ENCODE peak calls at places on chromosomes 11 and 22, in ten cellular contexts. X is heart right ventricle; C is tibial artery; H is GM23338; N is CD8-positive, alpha-beta memory T cell; F is neural progenitor cell; A is effector memory CD4-positive, alpha-beta T cell; I is small intestine; W is adrenal gland; G is right cardiac atrium. V is an unnamed sample.

GRCh38 chr11:63764712-63765631 is 3.6 kb downstream of the ZFTA start:
- DNase-seq in X (peak; percentile 6), C (no peak), H (peak; percentile 68), N (no peak), F (peak; percentile 26), A (no peak), I (peak; percentile 56), W (peak; percentile 55), G (peak; percentile 71), V (no peak)

GRCh38 chr11:19367051-19367709 is 126.4 kb upstream of the E2F8 start:
- DNase-seq in X (no peak), C (peak; percentile 81), H (no peak), N (no peak), F (no peak), A (no peak), I (no peak), W (no peak), G (no peak), V (peak; percentile 69)

GRCh38 chr11:2212411-2213251 is 41.0 kb upstream of the TH start:
- DNase-seq in X (peak; percentile 2), C (no peak), H (no peak), N (no peak), F (no peak), A (no peak), I (no peak), W (no peak), G (peak; percentile 46), V (peak; percentile 47)

GRCh38 chr11:77883775-77884174 is 62.8 kb downstream of the AAMDC start:
- DNase-seq in X (no peak), C (no peak), H (no peak), N (no peak), F (no peak), A (no peak), I (no peak), W (no peak), G (no peak), V (no peak)

GRCh38 chr11:46242961-46243795 is 34.3 kb upstream of the CREB3L1 start:
- DNase-seq in X (peak; percentile 94), C (peak; percentile 94), H (peak; percentile 96), N (peak; percentile 81), F (peak; percentile 97), A (peak; percentile 74), I (peak; percentile 93), W (peak; percentile 94), G (peak; percentile 98), V (peak; percentile 95)

GRCh38 chr11:32154275-32154674 is 63.4 kb downstream of the RCN1 start:
- DNase-seq in X (no peak), C (no peak), H (peak; percentile 14), N (no peak), F (no peak), A (no peak), I (no peak), W (no peak), G (no peak), V (no peak)

GRCh38 chr22:50739279-50739691 is 1.3 kb downstream of the ACR start:
- DNase-seq in X (no peak), C (no peak), H (no peak), N (no peak), F (no peak), A (no peak), I (no peak), W (no peak), G (peak; percentile 36), V (no peak)

GRCh38 chr11:75826463-75827220 is 11.6 kb downstream of the UVRAG start:
- DNase-seq in X (peak; percentile 29), C (no peak), H (peak; percentile 47), N (no peak), F (peak; percentile 25), A (no peak), I (no peak), W (no peak), G (no peak), V (no peak)

GRCh38 chr11:1917523-1918435 is 1.7 kb upstream of the TNNT3 start:
- DNase-seq in X (no peak), C (no peak), H (peak; percentile 59), N (no peak), F (peak; percentile 42), A (no peak), I (no peak), W (peak; percentile 67), G (peak; percentile 72), V (no peak)

GRCh38 chr11:117221775-117222517 is 9.9 kb downstream of the PCSK7 start:
- DNase-seq in X (peak; percentile 71), C (peak; percentile 88), H (no peak), N (no peak), F (no peak), A (no peak), I (peak; percentile 71), W (no peak), G (peak; percentile 88), V (no peak)

DNA sequence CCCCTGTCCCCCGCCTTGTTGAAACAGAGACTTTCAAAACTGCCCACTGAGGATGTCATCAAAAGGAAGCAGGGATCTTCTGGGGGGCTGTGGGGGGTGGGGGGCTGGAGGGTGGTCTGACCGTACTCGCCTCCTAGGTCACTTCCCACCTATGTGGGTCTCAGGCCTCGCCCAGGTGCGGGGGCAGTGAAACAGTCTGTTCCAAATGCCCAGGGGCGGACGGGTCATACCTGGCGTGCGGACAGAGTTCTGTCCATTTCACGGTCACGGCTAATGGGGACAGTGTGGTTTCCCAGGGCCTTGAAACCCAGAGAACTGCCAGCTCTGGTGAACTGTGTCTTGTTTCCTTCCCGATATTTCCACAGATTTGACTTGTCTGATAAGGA is 27.2 kb downstream of the ANO1 start:
- DNase-seq in X (no peak), C (no peak), H (no peak), N (no peak), F (no peak), A (no peak), I (no peak), W (no peak), G (no peak), V (no peak)
- H3K4me1 ChIP-seq in X (peaks cover 3% of the 10 kb centered on the region), C (peaks cover 43% of the 10 kb centered on the region), H (no peaks in the 10 kb centered on the region), N (no peaks in the 10 kb centered on the region), F (peaks cover 44% of the 10 kb centered on the region), A (no peaks in the 10 kb centered on the region), I (no peaks in the 10 kb centered on the region), W (no peaks in the 10 kb centered on the region), G (no peaks in the 10 kb centered on the region), V (peaks cover 20% of the 10 kb centered on the region)

DNA sequence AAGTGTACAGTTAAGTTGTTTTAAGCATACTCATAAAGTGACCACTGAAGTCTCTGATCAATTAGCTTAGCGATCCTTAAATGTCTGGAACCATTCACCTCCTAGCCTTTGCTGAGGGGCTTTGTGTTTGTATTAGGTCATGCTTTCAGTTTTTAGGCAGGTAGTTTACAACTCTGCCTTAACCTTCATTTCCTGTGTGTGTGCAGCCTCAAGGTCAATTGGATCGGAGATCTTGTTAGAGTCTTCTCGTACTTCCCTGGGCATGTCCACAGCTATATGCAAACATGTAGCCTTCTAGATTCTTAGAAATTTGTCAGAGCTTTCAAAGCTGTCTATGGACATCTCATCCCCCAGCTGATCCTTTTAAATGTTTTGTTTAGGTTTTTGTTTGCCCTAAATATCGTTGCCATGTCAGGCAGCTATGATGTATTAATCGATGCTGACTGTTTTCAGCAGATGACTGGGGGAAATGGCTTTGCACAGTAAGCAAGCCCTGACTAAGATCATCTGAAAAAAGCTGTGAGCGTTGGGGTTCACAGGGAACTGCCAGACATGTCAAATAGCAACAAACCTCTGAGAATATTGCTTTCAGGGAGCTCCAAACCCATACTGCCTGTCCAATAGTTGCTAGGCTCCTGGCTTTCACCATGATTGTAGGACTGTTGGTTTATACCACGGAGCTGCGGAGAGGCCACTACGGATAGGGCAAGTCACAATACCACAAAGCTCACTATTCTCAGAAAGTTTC is 45.6 kb downstream of the GLYAT start:
- DNase-seq in X (no peak), C (no peak), H (no peak), N (no peak), F (no peak), A (no peak), I (peak; percentile 3), W (no peak), G (no peak), V (no peak)
- H3K4me3 ChIP-seq in X (no peak overlapping the region), C (no peak overlapping the region), H (no peak overlapping the region), N (no peak overlapping the region), F (no peak overlapping the region), A (no peak overlapping the region), I (no peak overlapping the region), W (no peak overlapping the region), G (no peak overlapping the region), V (no peak overlapping the region)

DNA sequence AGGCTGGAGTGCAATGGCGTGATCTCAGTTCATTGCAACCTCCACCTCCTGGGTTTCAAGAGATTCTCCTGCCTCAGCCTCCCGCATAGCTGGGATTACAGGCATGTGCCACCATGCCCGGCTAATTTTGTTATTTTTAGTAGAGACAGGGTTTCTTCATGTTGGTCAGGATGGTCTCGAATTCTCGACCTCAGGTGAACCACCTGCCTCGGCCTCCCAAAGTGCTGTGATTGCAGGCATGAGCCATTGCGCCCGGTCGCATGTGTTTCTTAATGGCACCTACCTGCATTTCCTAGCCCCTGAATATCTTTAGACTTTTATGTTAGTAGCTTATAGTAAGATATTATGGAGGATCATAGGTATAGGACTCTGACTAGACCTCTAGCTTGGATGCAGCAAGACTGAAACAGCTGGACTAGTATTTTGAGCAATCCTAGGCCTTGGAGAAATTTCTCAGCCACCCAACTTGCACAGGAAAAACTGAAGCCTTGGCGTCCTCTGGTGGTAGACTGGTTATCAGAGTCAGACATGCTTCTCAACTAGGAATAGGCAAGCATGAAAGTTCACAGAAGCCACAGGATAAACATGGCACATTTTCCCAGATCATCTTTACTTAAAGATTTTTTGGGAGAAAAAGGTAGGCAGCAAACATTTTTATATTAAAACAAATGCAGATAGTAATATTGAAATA is 22.7 kb upstream of the C1QTNF4 start:
- DNase-seq in X (peak; percentile 66), C (peak; percentile 64), H (peak; percentile 77), N (no peak), F (peak; percentile 60), A (no peak), I (peak; percentile 27), W (peak; percentile 78), G (no peak), V (no peak)
- H3K4me1 ChIP-seq in X (peaks cover 6% of the 10 kb centered on the region), C (no peaks in the 10 kb centered on the region), H (no peaks in the 10 kb centered on the region), N (no peaks in the 10 kb centered on the region), F (no peaks in the 10 kb centered on the region), A (no peaks in the 10 kb centered on the region), I (no peaks in the 10 kb centered on the region), W (peaks cover 10% of the 10 kb centered on the region), G (no peaks in the 10 kb centered on the region), V (no peaks in the 10 kb centered on the region)

GRCh38 chr22:45502215-45503070 is at the start of gene FBLN1:
- DNase-seq in X (peak; percentile 53), C (no peak), H (peak; percentile 85), N (no peak), F (peak; percentile 95), A (no peak), I (no peak), W (no peak), G (peak; percentile 85), V (no peak)

GRCh38 chr22:45504703-45505341 is 2.1 kb downstream of the FBLN1 start:
- DNase-seq in X (no peak), C (peak; percentile 63), H (peak; percentile 47), N (no peak), F (peak; percentile 95), A (no peak), I (no peak), W (no peak), G (peak; percentile 86), V (no peak)

GRCh38 chr22:45505991-45506743 is 3.5 kb downstream of the FBLN1 start:
- DNase-seq in X (no peak), C (no peak), H (peak; percentile 31), N (no peak), F (no peak), A (no peak), I (no peak), W (no peak), G (peak; percentile 50), V (no peak)

GRCh38 chr22:45503071-45503815 is 560 bp downstream of the FBLN1 start:
- DNase-seq in X (no peak), C (no peak), H (peak; percentile 68), N (no peak), F (peak; percentile 76), A (no peak), I (no peak), W (no peak), G (peak; percentile 59), V (no peak)

GRCh38 chr22:45503816-45504702 is 1.4 kb downstream of the FBLN1 start:
- DNase-seq in X (no peak), C (no peak), H (peak; percentile 80), N (no peak), F (peak; percentile 97), A (no peak), I (no peak), W (no peak), G (peak; percentile 74), V (no peak)
- H3K4me3 ChIP-seq in X (peak overlapping the region; percentile 52), C (peak overlapping the region; percentile 70), H (peak overlapping the region; percentile 86), N (no peak overlapping the region), F (peak overlapping the region; percentile 58), A (no peak overlapping the region), I (peak overlapping the region; percentile 42), W (peak overlapping the region; percentile 57), G (peak overlapping the region; percentile 49), V (peak overlapping the region; percentile 56)